ENCODE peak calls at places on chromosomes 5 and 9, in eight cellular contexts. S, X, G, U, Q, Y, M and R are unnamed samples. For H3K4me1, the result is how much of the 10 kb centered on the place peaks cover.

GRCh38 chr5:41797672-41798071 is 72.6 kb downstream of the OXCT1 start:
- DNase-seq in M (no peak), U (no peak), S (no peak), Q (no peak), X (no peak), Y (no peak), G (no peak), R (no peak)

GRCh38 chr9:83707518-83707767 is 315 bp downstream of the UBQLN1 start:
- DNase-seq in G (no peak), Q (peak), X (no peak), M (no peak), U (peak), Y (peak), S (peak), R (no peak)

GRCh38 chr5:8993031-8993430 is 552.8 kb downstream of the SEMA5A start:
- DNase-seq in Q (no peak), U (no peak), G (no peak), S (no peak), M (peak), Y (no peak), X (no peak), R (peak)

GRCh38 chr5:77177576-77177975 is 32.9 kb upstream of the PDE8B start:
- DNase-seq in U (no peak), M (no peak), S (no peak), Y (no peak), X (peak), G (no peak), Q (no peak), R (no peak)

GRCh38 chr9:132241840-132242620 is 80.2 kb downstream of the NTNG2 start:
- DNase-seq in M (peak), Q (no peak), X (no peak), U (no peak), S (peak), Y (peak), G (no peak), R (peak)

GRCh38 chr5:67989457-67989856 is 226.1 kb upstream of the PIK3R1 start:
- DNase-seq in U (no peak), S (no peak), G (no peak), X (no peak), Q (peak), Y (no peak), M (peak), R (peak)

GRCh38 chr5:115460476-115460875 is 84.1 kb downstream of the FEM1C start:
- DNase-seq in X (no peak), M (peak), S (peak), U (peak), G (no peak), Q (peak), Y (no peak), R (peak)

GRCh38 chr5:115271295-115272060 is 8.8 kb upstream of the PGGT1B start:
- DNase-seq in M (no peak), G (no peak), U (no peak), Q (no peak), X (no peak), S (no peak), Y (no peak), R (no peak)

GRCh38 chr5:109529520-109529919 is 119.7 kb upstream of the PJA2 start:
- DNase-seq in Y (no peak), Q (peak), U (no peak), S (peak), M (peak), G (peak), X (no peak), R (no peak)

GRCh38 chr9:133238272-133238850 is 29.3 kb upstream of the OBP2B start:
- DNase-seq in M (peak), Q (peak), X (peak), G (no peak), S (peak), U (peak), Y (no peak), R (peak)

GRCh38 chr5:28234356-28234968 is 1196.1 kb upstream of the CDH9 start:
- DNase-seq in X (no peak), U (no peak), S (no peak), M (no peak), G (no peak), Y (no peak), Q (no peak), R (no peak)

GRCh38 chr5:154521756-154522155 is 43.7 kb upstream of the HAND1 start:
- DNase-seq in X (no peak), G (no peak), Q (no peak), M (no peak), U (no peak), Y (no peak), S (no peak), R (no peak)

GRCh38 chr5:72451771-72452505 is 55.3 kb downstream of the ZNF366 start:
- DNase-seq in X (no peak), Q (peak), U (peak), G (peak), M (peak), Y (no peak), S (no peak), R (peak)

GRCh38 chr9:131709741-131710499 is 30.0 kb downstream of the RAPGEF1 start:
- DNase-seq in X (no peak), S (no peak), Y (no peak), G (no peak), M (peak), U (no peak), Q (no peak), R (no peak)

GRCh38 chr5:72402381-72402890 is 82.3 kb downstream of the PTCD2 start:
- DNase-seq in X (no peak), Q (peak), M (peak), S (no peak), U (peak), G (no peak), Y (no peak), R (no peak)

GRCh38 chr9:89387197-89387849 is 69.0 kb downstream of the SECISBP2 start:
- DNase-seq in U (no peak), Q (no peak), M (no peak), Y (no peak), S (no peak), X (no peak), G (no peak), R (no peak)

GRCh38 chr5:124561451-124561850 is 185.0 kb downstream of the ZNF608 start:
- DNase-seq in Q (no peak), S (no peak), U (no peak), Y (no peak), G (no peak), X (no peak), M (no peak), R (no peak)

GRCh38 chr5:64505769-64506566 is at the start of gene RGS7BP:
- DNase-seq in G (peak), Q (peak), X (no peak), S (peak), U (no peak), Y (no peak), M (peak), R (no peak)

GRCh38 chr5:178468196-178468685 is 122.0 kb downstream of the COL23A1 start:
- DNase-seq in X (no peak), U (no peak), Y (no peak), S (no peak), G (no peak), Q (no peak), M (no peak), R (no peak)

GRCh38 chr5:4191024-4191423 is 595.4 kb downstream of the IRX1 start:
- DNase-seq in G (no peak), Y (no peak), Q (no peak), X (no peak), S (no peak), U (no peak), M (no peak), R (no peak)

GRCh38 chr9:4755026-4755609 is 14.1 kb upstream of the AK3 start:
- DNase-seq in U (no peak), X (no peak), M (no peak), S (no peak), Y (no peak), G (no peak), Q (peak), R (no peak)

GRCh38 chr9:88745281-88746001 is 210.5 kb downstream of the NXNL2 start:
- DNase-seq in Y (no peak), S (no peak), G (no peak), Q (peak), M (peak), U (no peak), X (no peak), R (no peak)

GRCh38 chr5:115986358-115986757 is 24.1 kb downstream of the LVRN start:
- DNase-seq in S (no peak), Y (no peak), G (no peak), M (peak), U (no peak), Q (peak), X (no peak), R (no peak)

GRCh38 chr5:78065663-78066062 is 228.8 kb downstream of the AP3B1 start:
- DNase-seq in Y (no peak), X (no peak), U (no peak), Q (no peak), G (no peak), S (no peak), M (no peak), R (peak)

GRCh38 chr5:131766689-131767088 is 30.1 kb downstream of the FNIP1 start:
- DNase-seq in X (no peak), U (no peak), S (no peak), G (no peak), Y (no peak), Q (no peak), M (no peak), R (peak)

GRCh38 chr5:140020601-140021177 is 22.4 kb downstream of the NRG2 start:
- DNase-seq in S (no peak), M (no peak), Q (peak), U (no peak), G (no peak), X (no peak), Y (no peak), R (no peak)

GRCh38 chr5:179805070-179805528 is 1.6 kb downstream of the MGAT4B start:
- DNase-seq in U (no peak), Y (no peak), X (no peak), S (peak), Q (no peak), M (no peak), G (no peak), R (peak)

GRCh38 chr5:35617060-35617434 is 616 bp upstream of the SPEF2 start:
- DNase-seq in Q (no peak), X (no peak), G (no peak), S (no peak), U (no peak), Y (no peak), M (no peak), R (no peak)

GRCh38 chr5:35622974-35623373 is 5.3 kb downstream of the SPEF2 start:
- DNase-seq in M (no peak), Y (no peak), Q (no peak), U (no peak), G (no peak), X (no peak), S (no peak), R (no peak)

GRCh38 chr5:35617435-35618296 is at the start of gene SPEF2:
- DNase-seq in Q (peak), S (peak), G (peak), Y (peak), X (peak), U (peak), M (peak), R (peak)

GRCh38 chr5:35618791-35619190 is 1.1 kb downstream of the SPEF2 start:
- DNase-seq in G (no peak), Q (peak), M (no peak), S (no peak), Y (no peak), X (no peak), U (no peak), R (no peak)

GRCh38 chr5:35618297-35618636 is 604 bp downstream of the SPEF2 start:
- DNase-seq in U (peak), Y (no peak), S (no peak), G (no peak), X (no peak), Q (no peak), M (no peak), R (no peak)
- H3K4me3 ChIP-seq in U (peak), Y (peak), S (peak), G (peak), X (peak), Q (peak), M (peak), R (peak)

DNA sequence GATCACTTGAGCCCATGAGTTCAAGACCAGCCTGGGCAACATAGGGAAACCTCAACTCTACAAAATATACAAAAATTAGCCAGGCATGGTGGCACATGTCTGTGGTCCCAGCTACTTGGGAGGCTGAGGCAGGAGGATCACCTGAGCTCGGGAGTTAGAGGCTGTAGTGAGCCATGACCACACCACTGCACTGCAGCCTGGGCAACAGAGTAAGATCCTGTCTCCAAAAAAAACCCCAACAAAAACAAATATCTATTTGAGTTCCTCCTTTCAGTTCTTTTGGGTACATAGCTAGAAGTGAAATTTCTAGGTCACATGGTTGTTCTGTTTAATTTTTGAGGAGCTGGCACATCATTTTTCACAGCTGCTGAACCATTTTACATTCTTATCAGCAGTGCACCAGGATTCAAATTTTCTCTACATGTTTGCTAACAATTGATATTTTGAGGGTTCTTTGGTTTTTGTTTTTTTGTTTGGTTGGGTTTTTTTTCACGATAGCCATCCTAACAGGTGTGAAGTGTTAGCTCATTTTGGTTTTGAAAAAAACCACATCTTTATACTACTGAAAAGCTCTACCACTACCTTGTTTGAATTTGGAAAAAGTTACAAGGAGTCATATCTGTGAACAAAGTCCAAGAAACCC is 176.9 kb upstream of the SLC12A2 start:
- DNase-seq in M (no peak), Y (no peak), U (no peak), S (no peak), G (no peak), X (no peak), Q (no peak), R (no peak)
- H3K4me1 ChIP-seq in M (under half), Y (under half), U (under half), S (under half), G (under half), X (under half), Q (under half), R (under half)

GRCh38 chr9:13983607-13984006 is 330.3 kb downstream of the NFIB start:
- DNase-seq in Q (no peak), G (no peak), M (no peak), U (no peak), S (no peak), Y (no peak), X (no peak), R (no peak)
- H3K4me3 ChIP-seq in Q (no peak), G (no peak), M (no peak), U (no peak), S (no peak), Y (no peak), X (no peak), R (no peak)

DNA sequence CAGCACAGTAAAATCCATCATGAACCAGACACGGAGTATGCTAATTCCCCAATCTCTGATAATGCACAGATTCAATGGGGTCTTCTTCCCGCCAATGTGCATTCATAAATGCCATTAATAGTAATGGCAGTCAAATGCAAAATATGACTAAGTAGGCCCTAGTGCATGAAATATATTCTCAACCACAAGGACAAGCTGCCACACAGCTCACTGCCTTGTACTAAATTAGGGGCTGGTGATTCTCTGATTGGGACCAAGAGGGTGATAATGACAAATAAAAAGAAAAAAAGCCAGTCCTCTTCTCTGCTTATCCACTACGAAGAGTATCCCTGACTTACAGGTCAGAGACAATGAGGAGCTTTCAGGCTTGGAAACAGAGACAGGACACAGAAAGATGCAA is 148.3 kb downstream of the EBF1 start:
- DNase-seq in M (no peak), S (no peak), X (no peak), U (no peak), Q (no peak), G (no peak), Y (no peak), R (no peak)
- H3K4me1 ChIP-seq in M (under half), S (under half), X (under half), U (under half), Q (under half), G (under half), Y (under half), R (under half)

DNA sequence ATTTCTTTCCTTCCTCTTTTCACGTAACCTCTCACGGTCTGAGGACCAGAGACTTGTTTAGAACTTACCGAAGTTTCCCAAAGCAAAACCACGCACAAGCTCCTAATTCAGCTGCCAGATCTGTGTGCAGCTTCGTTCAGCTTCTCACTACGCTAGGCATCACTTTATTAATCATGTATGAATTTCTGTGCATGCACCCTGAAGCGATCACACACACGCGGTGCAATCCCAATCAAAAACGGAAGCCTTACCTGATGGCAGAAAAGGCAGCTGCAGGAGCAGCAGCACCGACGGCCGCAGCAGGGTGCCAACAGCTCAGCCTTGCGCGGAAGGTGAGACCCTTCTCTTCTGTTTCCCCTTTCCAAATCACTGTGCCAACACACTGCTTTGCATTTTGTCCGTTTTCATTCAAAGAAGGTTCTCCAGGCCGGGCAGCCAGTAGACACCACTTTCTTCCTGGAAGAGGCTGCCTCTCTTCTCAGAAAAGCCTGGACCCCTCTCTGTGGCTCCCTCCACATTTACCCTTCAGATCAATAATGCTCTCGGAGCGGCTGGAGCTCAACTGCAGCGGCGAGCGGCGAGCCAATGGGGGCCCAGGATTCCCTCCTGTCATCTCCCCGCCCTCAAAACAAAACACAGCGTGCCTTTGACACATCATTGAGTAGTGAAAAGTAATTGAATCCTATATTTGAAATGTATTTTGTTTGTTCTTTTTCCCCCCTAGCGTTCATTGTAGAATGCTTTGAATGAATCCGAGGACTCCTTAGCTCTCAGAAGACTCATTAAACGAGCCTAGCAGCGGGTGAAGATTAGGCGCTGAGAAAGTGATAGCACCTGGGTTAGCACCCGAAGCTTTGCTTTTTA is at the start of gene CDH12:
- DNase-seq in G (no peak), S (no peak), Q (peak), M (peak), X (no peak), U (no peak), Y (no peak), R (peak)
- H3K4me3 ChIP-seq in G (peak), S (peak), Q (peak), M (no peak), X (no peak), U (peak), Y (peak), R (no peak)

GRCh38 chr5:16886793-16887345 is 49.2 kb downstream of the MYO10 start:
- DNase-seq in U (no peak), Q (no peak), Y (no peak), X (no peak), S (no peak), M (no peak), G (no peak), R (no peak)
- H3K4me1 ChIP-seq in U (half or more), Q (under half), Y (under half), X (under half), S (half or more), M (under half), G (under half), R (under half)

GRCh38 chr5:83277953-83278352 is 193.6 kb upstream of the VCAN start:
- DNase-seq in Q (no peak), G (no peak), U (no peak), X (no peak), M (no peak), Y (no peak), S (no peak), R (no peak)

GRCh38 chr5:83285661-83286398 is 185.7 kb upstream of the VCAN start:
- DNase-seq in X (no peak), Q (no peak), S (no peak), M (no peak), Y (no peak), G (no peak), U (no peak), R (no peak)

GRCh38 chr5:83277154-83277553 is 194.4 kb upstream of the VCAN start:
- DNase-seq in G (no peak), S (no peak), X (no peak), Y (no peak), M (no peak), U (no peak), Q (peak), R (no peak)

GRCh38 chr5:83281658-83282057 is 189.9 kb upstream of the VCAN start:
- DNase-seq in U (no peak), Q (peak), M (no peak), X (no peak), Y (no peak), G (no peak), S (no peak), R (no peak)
- H3K4me3 ChIP-seq in U (no peak), Q (no peak), M (no peak), X (no peak), Y (no peak), G (no peak), S (no peak), R (no peak)